ENCODE peak calls at places on chromosomes 16 and 17, in five cellular contexts. L is anterior cingulate cortex; U is cardiac fibroblast; S is activated CD4-positive, alpha-beta T cell treated with anti-CD3 and anti-CD28 coated beads, Interleukin-2, amount 50 U/mL, for 1 hour; Z is activated T-helper 9 cell treated with anti-CD3 and anti-CD28 coated beads, Interleukin-2, amount 50 U/mL, for 16 hours. F is an unnamed sample.
A peak's percentile ranks its signal among the peaks of the same experiment; 100 is the strongest.

GRCh38 chr17:69047368-69048263 is 13.1 kb downstream of the ABCA9 start:
- DNase-seq in S (no peak), U (peak; percentile 87), Z (no peak), L (no peak), F (no peak)

GRCh38 chr16:9152649-9153501 is 61.4 kb downstream of the HAPSTR1 start:
- DNase-seq in S (no peak), U (no peak), L (no peak), Z (no peak), F (no peak)

GRCh38 chr17:37833237-37833859 is 88.5 kb upstream of the HNF1B start:
- DNase-seq in L (no peak), Z (no peak), U (no peak), S (no peak), F (no peak)

GRCh38 chr16:87951550-87952538 is 610 bp downstream of the BANP start:
- DNase-seq in L (no peak), Z (no peak), U (no peak), S (peak; percentile 34), F (peak; percentile 9)

GRCh38 chr17:9646556-9646905 is 1.2 kb downstream of the USP43 start:
- DNase-seq in S (no peak), Z (no peak), L (no peak), U (no peak), F (no peak)

GRCh38 chr16:78362736-78363135 is 263.3 kb downstream of the WWOX start:
- DNase-seq in S (no peak), L (no peak), U (no peak), Z (no peak), F (no peak)

GRCh38 chr17:74239169-74239568 is 25.8 kb downstream of the TTYH2 start:
- DNase-seq in Z (no peak), S (no peak), L (no peak), U (peak; percentile 39), F (no peak)

GRCh38 chr17:75856062-75856681 is 1.0 kb upstream of the WBP2 start:
- DNase-seq in U (peak; percentile 20), L (no peak), S (no peak), Z (no peak), F (no peak)

GRCh38 chr17:36937001-36937960 is at the start of gene LHX1:
- DNase-seq in S (no peak), U (peak; percentile 16), L (no peak), Z (no peak), F (no peak)

GRCh38 chr16:29674188-29674587 is 4.8 kb upstream of the QPRT start:
- DNase-seq in U (peak; percentile 42), Z (no peak), L (peak; percentile 85), S (no peak), F (no peak)

GRCh38 chr17:10314332-10314731 is 58.5 kb downstream of the MYH13 start:
- DNase-seq in L (no peak), Z (no peak), S (no peak), U (no peak), F (no peak)

GRCh38 chr17:45752246-45752645 is 31.9 kb upstream of the CRHR1 start:
- DNase-seq in L (no peak), U (no peak), Z (no peak), S (no peak), F (no peak)